ENCODE peak calls at places on chromosomes 1 and 21, in nine cellular contexts. F, W, T, Q, V, K, X, Z and U are unnamed samples. For H4K20me1, the result is how much of the 10 kb centered on the place peaks cover.

GRCh38 chr1:211267204-211267857 is 8.2 kb downstream of the RCOR3 start:
- DNase-seq in F (no peak), W (no peak), T (no peak), Q (no peak), V (no peak), K (no peak), X (no peak), Z (no peak), U (no peak)

GRCh38 chr1:47893412-47893811 is 103.8 kb downstream of the TRABD2B start:
- DNase-seq in F (no peak), W (no peak), T (no peak), Q (no peak), V (no peak), K (no peak), X (no peak), Z (no peak), U (no peak)

GRCh38 chr21:46641656-46642055 is 6.2 kb downstream of the PRMT2 start:
- DNase-seq in F (no peak), W (no peak), T (peak), Q (no peak), V (no peak), K (no peak), X (no peak), Z (no peak), U (peak)

GRCh38 chr1:175188936-175189335 is 3.6 kb downstream of the KIAA0040 start:
- DNase-seq in F (no peak), W (no peak), T (no peak), Q (peak), V (no peak), K (no peak), X (no peak), Z (no peak), U (no peak)

GRCh38 chr1:235101558-235102258 is 26.9 kb downstream of the TOMM20 start:
- DNase-seq in F (no peak), W (no peak), T (peak), Q (no peak), V (no peak), K (no peak), X (no peak), Z (no peak), U (no peak)

GRCh38 chr1:77170687-77171086 is 48.5 kb downstream of the PIGK start:
- DNase-seq in F (no peak), W (no peak), T (peak), Q (no peak), V (no peak), K (no peak), X (no peak), Z (peak), U (no peak)

GRCh38 chr1:234535763-234536515 is 57.0 kb upstream of the TARBP1 start:
- DNase-seq in F (peak), W (no peak), T (peak), Q (no peak), V (peak), K (no peak), X (no peak), Z (peak), U (no peak)

GRCh38 chr1:227909188-227909587 is 38.5 kb downstream of the WNT9A start:
- DNase-seq in F (no peak), W (no peak), T (no peak), Q (no peak), V (no peak), K (no peak), X (no peak), Z (no peak), U (no peak)

GRCh38 chr1:171817511-171818265 is 23.6 kb upstream of the DNM3 start:
- DNase-seq in F (peak), W (peak), T (peak), Q (no peak), V (peak), K (peak), X (no peak), Z (peak), U (peak)

GRCh38 chr21:46556802-46557201 is 48.1 kb downstream of the S100B start:
- DNase-seq in F (no peak), W (no peak), T (no peak), Q (no peak), V (no peak), K (no peak), X (no peak), Z (no peak), U (no peak)

GRCh38 chr1:225638853-225639252 is 14.1 kb downstream of the ENAH start:
- DNase-seq in F (no peak), W (no peak), T (no peak), Q (no peak), V (no peak), K (no peak), X (no peak), Z (no peak), U (no peak)

GRCh38 chr1:225642177-225642576 is 10.7 kb downstream of the ENAH start:
- DNase-seq in F (no peak), W (no peak), T (peak), Q (no peak), V (peak), K (peak), X (no peak), Z (no peak), U (no peak)

GRCh38 chr1:225635649-225636048 is 17.3 kb downstream of the ENAH start:
- DNase-seq in F (no peak), W (no peak), T (peak), Q (no peak), V (no peak), K (no peak), X (no peak), Z (no peak), U (no peak)

GRCh38 chr1:225637651-225638199 is 15.2 kb downstream of the ENAH start:
- DNase-seq in F (no peak), W (no peak), T (no peak), Q (no peak), V (no peak), K (no peak), X (no peak), Z (no peak), U (no peak)
- H4K20me1 ChIP-seq in F (half or more), W (under half), T (under half), Q (under half), V (under half), K (under half), X (under half), Z (half or more), U (under half)

DNA sequence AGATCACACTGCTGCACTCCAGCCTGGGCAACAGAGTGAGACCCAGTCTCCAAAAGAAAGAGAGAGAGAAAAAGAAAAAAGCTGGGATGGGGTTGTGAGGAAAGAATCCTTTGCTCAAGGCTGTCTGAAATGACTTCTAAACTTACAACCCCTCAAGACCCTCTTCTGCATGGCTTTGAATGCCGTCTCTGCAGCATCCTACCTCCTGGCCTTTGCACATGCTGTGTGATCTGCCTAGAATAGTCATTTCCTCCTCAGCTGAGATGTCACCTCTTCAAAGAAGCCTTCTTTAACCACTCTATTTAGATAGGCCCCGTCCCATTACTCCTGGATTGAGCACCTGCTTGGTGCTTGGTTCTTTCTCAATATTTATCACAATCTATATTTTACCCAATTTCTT is 17.4 kb upstream of the TRIM63 start:
- DNase-seq in F (no peak), W (no peak), T (no peak), Q (no peak), V (no peak), K (no peak), X (no peak), Z (no peak), U (no peak)
- H2AFZ ChIP-seq in F (no peak), W (no peak), T (no peak), Q (no peak), V (no peak), K (no peak), X (no peak), Z (no peak), U (no peak)

GRCh38 chr1:39670689-39671088 is 1.2 kb downstream of the NT5C1A start:
- DNase-seq in F (no peak), W (no peak), T (no peak), Q (no peak), V (no peak), K (no peak), X (no peak), Z (no peak), U (no peak)

GRCh38 chr1:39672551-39672947 is 642 bp upstream of the NT5C1A start:
- DNase-seq in F (peak), W (no peak), T (peak), Q (no peak), V (peak), K (no peak), X (peak), Z (no peak), U (no peak)

GRCh38 chr1:39671793-39672550 is at the start of gene NT5C1A:
- DNase-seq in F (peak), W (no peak), T (peak), Q (no peak), V (no peak), K (no peak), X (peak), Z (no peak), U (no peak)

GRCh38 chr1:39673215-39673614 is 1.3 kb upstream of the NT5C1A start:
- DNase-seq in F (no peak), W (no peak), T (no peak), Q (no peak), V (no peak), K (no peak), X (no peak), Z (no peak), U (no peak)

DNA sequence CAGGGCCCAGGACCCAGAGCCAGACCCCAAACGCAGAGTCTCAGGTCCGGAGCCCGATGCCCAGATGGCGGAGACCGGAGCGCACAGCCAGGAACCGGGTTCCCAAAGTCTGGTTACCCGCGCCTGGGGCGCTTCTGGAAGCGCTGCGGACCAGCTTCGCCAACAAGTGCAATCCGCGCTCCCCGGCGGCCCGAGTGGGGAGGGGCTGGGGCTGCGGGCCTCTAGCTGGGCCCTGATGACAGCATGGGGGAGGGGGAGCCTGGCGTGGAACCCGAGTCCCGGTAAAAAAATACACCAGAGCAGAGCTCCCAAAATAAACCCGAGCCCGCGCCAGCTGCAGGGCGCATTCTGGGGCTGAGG is 494 bp downstream of the NT5C1A start:
- DNase-seq in F (peak), W (no peak), T (peak), Q (no peak), V (no peak), K (no peak), X (peak), Z (no peak), U (no peak)
- TF ChIP-seq EZH2 in F (no peak), W (no peak), T (no peak), Q (no peak), V (no peak), K (no peak), X (no peak), Z (no peak), U (no peak)

GRCh38 chr1:223832637-223832943 is 13.2 kb downstream of the TP53BP2 start:
- DNase-seq in F (no peak), W (no peak), T (peak), Q (no peak), V (no peak), K (no peak), X (no peak), Z (no peak), U (no peak)
- H4K20me1 ChIP-seq in F (half or more), W (under half), T (under half), Q (half or more), V (under half), K (under half), X (under half), Z (half or more), U (under half)

GRCh38 chr1:108777839-108778238 is 31.4 kb downstream of the STXBP3 start:
- DNase-seq in F (no peak), W (no peak), T (no peak), Q (no peak), V (no peak), K (no peak), X (no peak), Z (no peak), U (no peak)
- H2AFZ ChIP-seq in F (no peak), W (no peak), T (no peak), Q (no peak), V (no peak), K (no peak), X (no peak), Z (no peak), U (no peak)

GRCh38 chr1:160400646-160401486 is 502 bp downstream of the VANGL2 start:
- DNase-seq in F (peak), W (no peak), T (no peak), Q (peak), V (no peak), K (no peak), X (peak), Z (no peak), U (no peak)
- TF ChIP-seq EZH2 in F (peak), W (no peak), T (no peak), Q (no peak), V (no peak), K (peak), X (no peak), Z (peak), U (no peak)

DNA sequence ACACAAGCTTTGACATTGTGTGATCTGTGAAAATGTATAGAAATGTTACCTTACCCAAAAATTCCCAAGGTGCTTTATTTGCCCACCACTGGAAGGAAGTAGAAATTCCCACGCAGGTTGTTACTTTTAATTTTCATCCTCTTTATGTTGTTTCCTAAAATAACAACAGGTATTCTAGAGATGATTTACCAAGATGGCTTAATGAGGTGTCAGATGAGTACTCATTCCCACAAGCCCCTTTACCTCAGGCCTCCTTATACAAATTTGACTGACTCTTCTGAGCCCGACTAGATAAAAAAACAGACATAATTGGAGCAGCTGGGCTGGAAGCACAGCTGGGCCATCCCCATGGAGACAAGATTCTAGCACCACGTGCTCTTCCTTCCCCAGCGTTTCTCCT is 114.6 kb downstream of the LIPI start:
- DNase-seq in F (no peak), W (no peak), T (no peak), Q (no peak), V (no peak), K (no peak), X (no peak), Z (no peak), U (no peak)
- H4K20me1 ChIP-seq in F (under half), W (under half), T (under half), Q (under half), V (under half), K (under half), X (under half), Z (under half), U (under half)

DNA sequence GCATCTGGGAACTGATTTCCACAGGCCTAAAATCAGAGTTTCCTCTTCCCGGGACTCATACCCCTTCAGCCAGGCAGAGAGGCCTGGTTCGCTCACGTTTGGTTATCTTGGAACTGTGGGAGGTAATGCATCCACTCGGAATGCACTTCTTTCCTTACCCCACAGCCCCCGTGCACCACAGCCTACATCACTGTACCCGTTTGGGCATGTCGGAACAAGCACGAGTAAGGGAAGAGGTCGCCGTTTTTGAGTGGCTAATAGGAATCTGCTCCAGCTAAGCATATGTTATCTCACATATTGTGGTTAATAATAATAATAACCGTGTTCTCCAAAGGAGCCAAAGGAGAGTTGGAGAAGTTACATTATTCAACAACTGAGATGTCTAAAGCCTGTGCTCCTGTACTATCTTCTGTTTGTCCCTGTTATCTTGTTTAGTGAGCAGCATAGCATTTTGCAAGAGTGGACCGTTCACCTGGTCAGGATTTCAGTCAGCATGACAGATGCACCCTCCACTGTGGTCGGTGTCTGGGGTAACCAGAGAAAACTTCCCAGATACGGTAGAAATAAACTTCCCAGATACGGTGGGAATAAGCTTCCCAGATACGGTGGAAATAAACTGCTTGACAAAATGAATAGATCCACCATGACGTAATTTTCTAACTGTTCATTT is 198.6 kb downstream of the SDCCAG8 start:
- DNase-seq in F (no peak), W (no peak), T (no peak), Q (no peak), V (no peak), K (no peak), X (no peak), Z (no peak), U (no peak)
- H2AFZ ChIP-seq in F (no peak), W (no peak), T (no peak), Q (no peak), V (no peak), K (no peak), X (no peak), Z (no peak), U (no peak)

GRCh38 chr1:58895559-58896135 is 111.8 kb upstream of the JUN start:
- DNase-seq in F (no peak), W (no peak), T (peak), Q (no peak), V (peak), K (no peak), X (no peak), Z (no peak), U (no peak)
- TF ChIP-seq EZH2 in F (no peak), W (no peak), T (no peak), Q (no peak), V (no peak), K (no peak), X (no peak), Z (no peak), U (no peak)